ENCODE peak calls at places on chromosomes 5 and 9, in six cellular contexts. Y is fibroblast of lung, R is amniotic stem cell, Z is GM13977, E is ACHN, N is uterus. D is an unnamed sample.
A peak's percentile ranks its signal among the peaks of the same experiment; 100 is the strongest.

GRCh38 chr5:147688965-147689364 is 93.6 kb downstream of the JAKMIP2 start:
- DNase-seq in E (no peak), R (no peak), N (peak; percentile 16), Y (peak; percentile 86), Z (no peak), D (no peak)

GRCh38 chr5:102867999-102868662 is 113.0 kb downstream of the PAM start:
- DNase-seq in Z (no peak), E (no peak), N (no peak), Y (peak; percentile 15), R (no peak), D (peak; percentile 9)

GRCh38 chr9:129320575-129321311 is 142.7 kb upstream of the IER5L start:
- DNase-seq in E (peak; percentile 75), Z (peak; percentile 87), Y (peak; percentile 87), N (peak; percentile 86), R (peak; percentile 57), D (no peak)

GRCh38 chr5:169637856-169638190 is 748 bp downstream of the DOCK2 start:
- DNase-seq in R (no peak), Y (no peak), Z (peak; percentile 69), N (no peak), E (no peak), D (no peak)

GRCh38 chr9:22395585-22396205 is 50.9 kb upstream of the DMRTA1 start:
- DNase-seq in Z (no peak), Y (no peak), E (no peak), R (no peak), N (no peak), D (peak; percentile 88)

GRCh38 chr9:75715360-75715759 is 175.1 kb upstream of the PCSK5 start:
- DNase-seq in Y (no peak), Z (no peak), N (no peak), E (no peak), R (no peak), D (no peak)

GRCh38 chr5:33891731-33892418 is at the start of gene ADAMTS12:
- DNase-seq in Z (peak; percentile 54), R (peak; percentile 73), Y (peak; percentile 54), E (no peak), N (peak; percentile 63), D (no peak)

GRCh38 chr5:170111088-170111796 is 5.5 kb downstream of the FOXI1 start:
- DNase-seq in Y (no peak), N (no peak), R (no peak), E (no peak), Z (no peak), D (no peak)

GRCh38 chr5:172905771-172906170 is 53.5 kb upstream of the RPL26L1 start:
- DNase-seq in E (no peak), Z (no peak), Y (no peak), N (no peak), R (no peak), D (no peak)

GRCh38 chr5:53438486-53439472 is 41.6 kb upstream of the FST start:
- DNase-seq in R (peak; percentile 48), N (no peak), Y (peak; percentile 66), Z (no peak), E (no peak), D (no peak)

GRCh38 chr5:104088876-104089778 is 526.5 kb upstream of the NUDT12 start:
- DNase-seq in R (no peak), N (no peak), Y (no peak), Z (no peak), E (no peak), D (no peak)

GRCh38 chr5:171810217-171810616 is 24.6 kb downstream of the SMIM23 start:
- DNase-seq in E (no peak), Y (peak; percentile 16), Z (no peak), R (no peak), N (no peak), D (no peak)

GRCh38 chr9:34884732-34885131 is 73.4 kb upstream of the PHF24 start:
- DNase-seq in R (no peak), Z (peak; percentile 19), N (no peak), E (no peak), Y (no peak), D (no peak)

GRCh38 chr9:74953235-74953741 is 576 bp upstream of the C9orf40 start:
- DNase-seq in R (no peak), Z (no peak), E (peak; percentile 22), Y (peak; percentile 2), N (no peak), D (no peak)

GRCh38 chr9:7284517-7284916 is 515.1 kb downstream of the DMAC1 start:
- DNase-seq in N (no peak), Y (no peak), Z (no peak), E (no peak), R (no peak), D (no peak)

GRCh38 chr9:131735238-131736181 is 4.4 kb downstream of the RAPGEF1 start:
- DNase-seq in Z (no peak), E (no peak), N (no peak), R (no peak), Y (no peak), D (peak; percentile 54)

GRCh38 chr5:119417891-119418781 is 34.2 kb upstream of the HSD17B4 start:
- DNase-seq in Z (no peak), R (peak; percentile 50), E (no peak), N (no peak), Y (peak; percentile 73), D (no peak)

GRCh38 chr9:124004608-124005007 is 7.0 kb upstream of the LHX2 start:
- DNase-seq in R (no peak), N (no peak), Z (no peak), Y (no peak), E (no peak), D (no peak)

GRCh38 chr9:108724669-108725068 is 131.1 kb downstream of the ACTL7B start:
- DNase-seq in E (no peak), R (no peak), Z (no peak), Y (peak; percentile 88), N (no peak), D (no peak)

GRCh38 chr9:89357331-89358197 is 39.3 kb downstream of the SECISBP2 start:
- DNase-seq in Z (no peak), N (no peak), E (no peak), Y (no peak), R (no peak), D (no peak)

GRCh38 chr9:132214027-132214622 is 52.3 kb downstream of the NTNG2 start:
- DNase-seq in Y (peak; percentile 61), Z (no peak), E (peak; percentile 71), R (peak; percentile 78), N (peak; percentile 79), D (peak; percentile 69)

GRCh38 chr9:84187090-84187489 is 153.5 kb downstream of the SLC28A3 start:
- DNase-seq in N (no peak), E (no peak), R (no peak), Z (no peak), Y (no peak), D (no peak)

GRCh38 chr9:104227108-104227507 is 133.0 kb downstream of the SMC2 start:
- DNase-seq in Y (peak; percentile 0), E (no peak), R (no peak), N (no peak), Z (no peak), D (no peak)

GRCh38 chr9:104872959-104873850 is 54.8 kb downstream of the ABCA1 start:
- DNase-seq in Z (no peak), E (peak; percentile 73), Y (peak; percentile 79), R (peak; percentile 68), N (peak; percentile 55), D (peak; percentile 96)

GRCh38 chr5:44862808-44863207 is 54.1 kb downstream of the MRPS30 start:
- DNase-seq in Z (peak; percentile 21), Y (peak; percentile 49), R (no peak), N (no peak), E (peak; percentile 37), D (no peak)

GRCh38 chr5:135391869-135392255 is 7.2 kb downstream of the MACROH2A1 start:
- DNase-seq in Y (no peak), R (no peak), Z (no peak), E (no peak), N (no peak), D (no peak)

D was measured in RCC 7860.